ENCODE peak calls at places on chromosomes 16 and 17, in six cellular contexts. One of them, this sample, is unnamed.

GRCh38 chr16:78488461-78488860 is 389.0 kb downstream of the WWOX start:
- DNase-seq in sigmoid colon: no peak
- DNase-seq in adrenal gland: no peak
- DNase-seq in K562: no peak
- DNase-seq in heart left ventricle: no peak
- DNase-seq in IMR-90: no peak
- DNase-seq in this sample: no peak

GRCh38 chr17:80311216-80311827 is 50.7 kb downstream of the RNF213 start:
- DNase-seq in sigmoid colon: no peak
- DNase-seq in adrenal gland: no peak
- DNase-seq in K562: no peak
- DNase-seq in heart left ventricle: no peak
- DNase-seq in IMR-90: no peak
- DNase-seq in this sample: peak; percentile 66

GRCh38 chr17:64291268-64291851 is 28.3 kb upstream of the TEX2 start:
- DNase-seq in sigmoid colon: no peak
- DNase-seq in adrenal gland: no peak
- DNase-seq in K562: peak; percentile 60
- DNase-seq in heart left ventricle: no peak
- DNase-seq in IMR-90: no peak
- DNase-seq in this sample: no peak

GRCh38 chr17:60745544-60745943 is 67.9 kb downstream of the BCAS3 start:
- DNase-seq in sigmoid colon: no peak
- DNase-seq in adrenal gland: no peak
- DNase-seq in K562: no peak
- DNase-seq in heart left ventricle: no peak
- DNase-seq in IMR-90: no peak
- DNase-seq in this sample: no peak

GRCh38 chr16:4689864-4690704 is 3.3 kb upstream of the NUDT16L1 start:
- DNase-seq in sigmoid colon: peak; percentile 66
- DNase-seq in adrenal gland: no peak
- DNase-seq in K562: no peak
- DNase-seq in heart left ventricle: no peak
- DNase-seq in IMR-90: no peak
- DNase-seq in this sample: no peak

GRCh38 chr16:84220851-84221250 is 19.0 kb downstream of the KCNG4 start:
- DNase-seq in sigmoid colon: no peak
- DNase-seq in adrenal gland: no peak
- DNase-seq in K562: no peak
- DNase-seq in heart left ventricle: no peak
- DNase-seq in IMR-90: peak; percentile 72
- DNase-seq in this sample: no peak

GRCh38 chr17:61453563-61453962 is 1.3 kb downstream of the TBX4 start:
- DNase-seq in sigmoid colon: no peak
- DNase-seq in adrenal gland: no peak
- DNase-seq in K562: no peak
- DNase-seq in heart left ventricle: no peak
- DNase-seq in IMR-90: no peak
- DNase-seq in this sample: no peak

GRCh38 chr17:1606352-1606985 is 22.2 kb downstream of the SLC43A2 start:
- DNase-seq in sigmoid colon: no peak
- DNase-seq in adrenal gland: no peak
- DNase-seq in K562: no peak
- DNase-seq in heart left ventricle: no peak
- DNase-seq in IMR-90: no peak
- DNase-seq in this sample: peak; percentile 73

GRCh38 chr16:64731891-64732290 is 390.0 kb downstream of the CDH11 start:
- DNase-seq in sigmoid colon: no peak
- DNase-seq in adrenal gland: no peak
- DNase-seq in K562: no peak
- DNase-seq in heart left ventricle: no peak
- DNase-seq in IMR-90: no peak
- DNase-seq in this sample: no peak

GRCh38 chr16:68128577-68129305 is 43.6 kb downstream of the NFATC3 start:
- DNase-seq in sigmoid colon: no peak
- DNase-seq in adrenal gland: no peak
- DNase-seq in K562: no peak
- DNase-seq in heart left ventricle: no peak
- DNase-seq in IMR-90: peak; percentile 4
- DNase-seq in this sample: peak; percentile 75

GRCh38 chr17:74337834-74338500 is 11.9 kb downstream of the KIF19 start:
- DNase-seq in sigmoid colon: no peak
- DNase-seq in adrenal gland: no peak
- DNase-seq in K562: no peak
- DNase-seq in heart left ventricle: no peak
- DNase-seq in IMR-90: no peak
- DNase-seq in this sample: peak; percentile 71

GRCh38 chr17:33520404-33521032 is 227.4 kb upstream of the ASIC2 start:
- DNase-seq in sigmoid colon: no peak
- DNase-seq in adrenal gland: peak; percentile 48
- DNase-seq in K562: peak; percentile 71
- DNase-seq in heart left ventricle: peak; percentile 39
- DNase-seq in IMR-90: peak; percentile 1
- DNase-seq in this sample: peak; percentile 31

GRCh38 chr17:73121513-73121912 is 29.0 kb upstream of the SLC39A11 start:
- DNase-seq in sigmoid colon: no peak
- DNase-seq in adrenal gland: no peak
- DNase-seq in K562: no peak
- DNase-seq in heart left ventricle: peak; percentile 40
- DNase-seq in IMR-90: no peak
- DNase-seq in this sample: no peak

GRCh38 chr16:3656491-3657468 is 2.3 kb downstream of the DNASE1 start:
- DNase-seq in sigmoid colon: peak; percentile 52
- DNase-seq in adrenal gland: no peak
- DNase-seq in K562: no peak
- DNase-seq in heart left ventricle: no peak
- DNase-seq in IMR-90: no peak
- DNase-seq in this sample: no peak

GRCh38 chr16:22327446-22327775 is 30.2 kb downstream of the POLR3E start:
- DNase-seq in sigmoid colon: no peak
- DNase-seq in adrenal gland: no peak
- DNase-seq in K562: no peak
- DNase-seq in heart left ventricle: no peak
- DNase-seq in IMR-90: no peak
- DNase-seq in this sample: no peak

GRCh38 chr17:48993305-48993704 is 3.9 kb upstream of the IGF2BP1 start:
- DNase-seq in sigmoid colon: no peak
- DNase-seq in adrenal gland: no peak
- DNase-seq in K562: no peak
- DNase-seq in heart left ventricle: no peak
- DNase-seq in IMR-90: no peak
- DNase-seq in this sample: no peak

GRCh38 chr16:75267631-75268264 is 16.3 kb upstream of the BCAR1 start:
- DNase-seq in sigmoid colon: peak; percentile 82
- DNase-seq in adrenal gland: peak; percentile 82
- DNase-seq in K562: no peak
- DNase-seq in heart left ventricle: peak; percentile 91
- DNase-seq in IMR-90: peak; percentile 53
- DNase-seq in this sample: peak; percentile 97

GRCh38 chr17:75664099-75664549 is 2.8 kb downstream of the RECQL5 start:
- DNase-seq in sigmoid colon: no peak
- DNase-seq in adrenal gland: no peak
- DNase-seq in K562: no peak
- DNase-seq in heart left ventricle: no peak
- DNase-seq in IMR-90: no peak
- DNase-seq in this sample: no peak

GRCh38 chr16:28543072-28543471 is 4.3 kb upstream of the NUPR1 start:
- DNase-seq in sigmoid colon: no peak
- DNase-seq in adrenal gland: no peak
- DNase-seq in K562: no peak
- DNase-seq in heart left ventricle: peak; percentile 39
- DNase-seq in IMR-90: no peak
- DNase-seq in this sample: peak; percentile 36

GRCh38 chr16:30867747-30868146 is 26.1 kb downstream of the BCL7C start:
- DNase-seq in sigmoid colon: no peak
- DNase-seq in adrenal gland: no peak
- DNase-seq in K562: peak; percentile 36
- DNase-seq in heart left ventricle: no peak
- DNase-seq in IMR-90: no peak
- DNase-seq in this sample: no peak

GRCh38 chr16:24748242-24748641 is 18.8 kb downstream of the TNRC6A start:
- DNase-seq in sigmoid colon: peak; percentile 77
- DNase-seq in adrenal gland: peak; percentile 56
- DNase-seq in K562: peak; percentile 58
- DNase-seq in heart left ventricle: no peak
- DNase-seq in IMR-90: peak; percentile 97
- DNase-seq in this sample: peak; percentile 43

GRCh38 chr16:8572919-8573724 is 17.2 kb downstream of the TMEM114 start:
- DNase-seq in sigmoid colon: no peak
- DNase-seq in adrenal gland: peak; percentile 20
- DNase-seq in K562: peak; percentile 47
- DNase-seq in heart left ventricle: no peak
- DNase-seq in IMR-90: peak; percentile 37
- DNase-seq in this sample: no peak
- TF ChIP-seq CTCF in sigmoid colon: no peak
- TF ChIP-seq CTCF in adrenal gland: peak; percentile 36
- TF ChIP-seq CTCF in K562: peak; percentile 78
- TF ChIP-seq CTCF in heart left ventricle: peak; percentile 43
- TF ChIP-seq CTCF in IMR-90: peak; percentile 53
- TF ChIP-seq CTCF in this sample: peak; percentile 28

GRCh38 chr16:2007081-2007836 is 2.4 kb downstream of the ZNF598 start:
- DNase-seq in sigmoid colon: no peak
- DNase-seq in adrenal gland: no peak
- DNase-seq in K562: no peak
- DNase-seq in heart left ventricle: no peak
- DNase-seq in IMR-90: no peak
- DNase-seq in this sample: no peak

GRCh38 chr16:2006317-2006716 is 3.3 kb downstream of the ZNF598 start:
- DNase-seq in sigmoid colon: no peak
- DNase-seq in adrenal gland: no peak
- DNase-seq in K562: no peak
- DNase-seq in heart left ventricle: no peak
- DNase-seq in IMR-90: no peak
- DNase-seq in this sample: no peak

GRCh38 chr16:2009302-2009711 is 314 bp downstream of the ZNF598 start:
- DNase-seq in sigmoid colon: no peak
- DNase-seq in adrenal gland: no peak
- DNase-seq in K562: no peak
- DNase-seq in heart left ventricle: no peak
- DNase-seq in IMR-90: no peak
- DNase-seq in this sample: no peak

GRCh38 chr16:2008631-2009301 is 855 bp downstream of the ZNF598 start:
- DNase-seq in sigmoid colon: no peak
- DNase-seq in adrenal gland: no peak
- DNase-seq in K562: peak; percentile 69
- DNase-seq in heart left ventricle: no peak
- DNase-seq in IMR-90: peak; percentile 44
- DNase-seq in this sample: no peak

GRCh38 chr16:2008009-2008526 is 1.6 kb downstream of the ZNF598 start:
- DNase-seq in sigmoid colon: no peak
- DNase-seq in adrenal gland: no peak
- DNase-seq in K562: no peak
- DNase-seq in heart left ventricle: no peak
- DNase-seq in IMR-90: peak; percentile 34
- DNase-seq in this sample: no peak
- H3K27ac ChIP-seq in sigmoid colon: peak overlapping the region; percentile 89
- H3K27ac ChIP-seq in adrenal gland: no peak overlapping the region
- H3K27ac ChIP-seq in K562: peak overlapping the region; percentile 42
- H3K27ac ChIP-seq in heart left ventricle: peak overlapping the region; percentile 89
- H3K27ac ChIP-seq in IMR-90: peak overlapping the region; percentile 19
- H3K27ac ChIP-seq in this sample: no peak overlapping the region

GRCh38 chr17:77427471-77427991 is 286.8 kb downstream of the SEC14L1 start:
- DNase-seq in sigmoid colon: peak; percentile 95
- DNase-seq in adrenal gland: peak; percentile 82
- DNase-seq in K562: peak; percentile 52
- DNase-seq in heart left ventricle: peak; percentile 80
- DNase-seq in IMR-90: peak; percentile 89
- DNase-seq in this sample: peak; percentile 77

GRCh38 chr17:77428020-77428781 is 287.4 kb downstream of the SEC14L1 start:
- DNase-seq in sigmoid colon: no peak
- DNase-seq in adrenal gland: no peak
- DNase-seq in K562: peak; percentile 58
- DNase-seq in heart left ventricle: peak; percentile 57
- DNase-seq in IMR-90: no peak
- DNase-seq in this sample: no peak

GRCh38 chr17:77426676-77427386 is 286.1 kb downstream of the SEC14L1 start:
- DNase-seq in sigmoid colon: no peak
- DNase-seq in adrenal gland: no peak
- DNase-seq in K562: peak; percentile 53
- DNase-seq in heart left ventricle: peak; percentile 19
- DNase-seq in IMR-90: no peak
- DNase-seq in this sample: no peak

GRCh38 chr17:77424585-77425344 is 284.0 kb downstream of the SEC14L1 start:
- DNase-seq in sigmoid colon: peak; percentile 98
- DNase-seq in adrenal gland: peak; percentile 92
- DNase-seq in K562: peak; percentile 44
- DNase-seq in heart left ventricle: peak; percentile 98
- DNase-seq in IMR-90: peak; percentile 96
- DNase-seq in this sample: peak; percentile 92

DNA sequence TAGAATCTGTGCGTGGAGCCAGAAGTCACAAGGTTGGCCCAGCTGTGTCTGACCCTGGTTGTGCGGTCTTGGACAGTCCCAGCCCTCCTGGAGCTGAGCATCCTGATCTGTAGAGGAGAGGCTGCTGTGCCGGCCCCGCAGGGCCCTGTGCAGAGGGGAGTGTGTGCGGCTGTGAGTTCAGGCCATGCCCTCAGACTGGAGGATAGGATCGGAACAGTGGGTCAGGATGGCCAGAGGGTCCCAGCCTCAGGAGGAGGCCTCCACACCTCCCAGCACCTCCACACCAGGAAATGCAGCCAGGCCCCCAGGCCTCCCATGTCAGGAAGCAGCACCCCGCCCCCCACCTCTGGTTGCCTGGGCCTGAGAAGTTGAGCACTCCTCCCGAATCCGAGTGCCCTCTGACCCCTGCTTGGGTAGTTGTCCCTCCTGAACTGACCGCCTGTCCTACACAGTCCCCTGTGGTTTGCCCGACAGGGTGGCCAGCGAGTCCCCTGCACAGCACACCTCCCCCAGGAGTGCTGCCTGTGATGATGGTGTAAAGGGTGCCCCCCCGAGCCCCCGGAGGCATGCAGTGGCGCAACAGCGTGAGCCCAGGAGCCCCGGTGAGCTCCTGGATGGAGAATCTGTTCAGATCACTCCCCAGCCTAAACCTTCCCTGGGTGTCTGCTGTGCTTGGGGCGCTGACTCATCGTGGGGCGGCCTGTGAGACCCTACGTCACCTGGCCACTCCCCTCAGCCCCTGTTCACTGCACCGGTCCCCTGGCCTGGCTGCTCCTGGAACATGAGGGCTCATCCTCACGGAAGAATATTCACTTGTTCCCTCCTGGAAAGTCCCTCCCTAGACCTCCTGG is 285.2 kb downstream of the SEC14L1 start:
- DNase-seq in sigmoid colon: peak; percentile 98
- DNase-seq in adrenal gland: peak; percentile 83
- DNase-seq in K562: peak; percentile 82
- DNase-seq in heart left ventricle: peak; percentile 36
- DNase-seq in IMR-90: peak; percentile 87
- DNase-seq in this sample: peak; percentile 48
- TF ChIP-seq POLR2A in sigmoid colon: peak; percentile 85
- TF ChIP-seq POLR2A in adrenal gland: peak; percentile 87
- TF ChIP-seq POLR2A in K562: no peak
- TF ChIP-seq POLR2A in heart left ventricle: no peak
- TF ChIP-seq POLR2A in IMR-90: no peak
- TF ChIP-seq POLR2A in this sample: no peak

DNA sequence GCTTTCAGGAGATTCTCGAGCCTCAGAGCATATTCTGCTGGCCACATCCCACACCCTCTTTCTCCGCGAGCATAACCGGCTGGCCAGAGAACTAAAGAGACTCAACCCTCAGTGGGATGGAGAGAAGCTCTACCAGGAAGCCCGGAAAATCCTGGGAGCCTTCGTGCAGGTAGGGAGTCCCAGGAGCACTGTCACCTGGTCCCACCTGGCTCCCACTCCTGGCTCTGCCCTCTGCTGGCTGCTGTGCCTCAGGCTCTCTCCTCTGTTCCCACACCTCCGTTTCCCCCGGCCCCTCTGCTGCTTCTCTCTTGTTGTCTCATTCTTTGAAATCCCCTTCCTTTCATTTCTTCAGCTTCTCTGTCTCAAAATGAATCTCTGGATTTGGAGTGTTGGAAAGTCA is 16.4 kb downstream of the LPO start:
- DNase-seq in sigmoid colon: peak; percentile 36
- DNase-seq in adrenal gland: no peak
- DNase-seq in K562: no peak
- DNase-seq in heart left ventricle: no peak
- DNase-seq in IMR-90: no peak
- DNase-seq in this sample: no peak
- TF ChIP-seq CTCF in sigmoid colon: no peak
- TF ChIP-seq CTCF in adrenal gland: no peak
- TF ChIP-seq CTCF in K562: peak; percentile 16
- TF ChIP-seq CTCF in heart left ventricle: no peak
- TF ChIP-seq CTCF in IMR-90: no peak
- TF ChIP-seq CTCF in this sample: no peak

This sample was measured in thyroid gland.